ENCODE peak calls at places on chromosomes 7 and 10, in ten cellular contexts. H, E, T, G, Q, S, O, V, M and C are unnamed samples.

GRCh38 chr10:84574101-84574500 is 245.7 kb downstream of the CCSER2 start:
- DNase-seq in O (no peak), S (no peak), Q (no peak), V (no peak), T (peak; percentile 7), E (no peak), G (no peak), H (peak; percentile 18), M (no peak), C (peak; percentile 16)

GRCh38 chr10:132884041-132884440 is 58.3 kb downstream of the CFAP46 start:
- DNase-seq in H (no peak), G (no peak), O (no peak), V (no peak), S (no peak), M (no peak), T (no peak), Q (peak; percentile 1), E (no peak), C (no peak)

GRCh38 chr7:111290982-111291381 is 200.1 kb downstream of the LRRN3 start:
- DNase-seq in O (no peak), T (no peak), M (no peak), G (no peak), H (no peak), S (no peak), V (no peak), Q (no peak), E (no peak), C (no peak)

GRCh38 chr7:103031781-103032180 is 42.8 kb downstream of the FBXL13 start:
- DNase-seq in H (no peak), Q (no peak), T (no peak), E (no peak), S (no peak), V (no peak), M (peak; percentile 38), O (no peak), G (no peak), C (no peak)

GRCh38 chr10:46106410-46107255 is 60.6 kb upstream of the MSMB start:
- DNase-seq in V (peak; percentile 78), G (peak; percentile 92), S (peak; percentile 77), T (peak; percentile 66), E (peak; percentile 55), M (peak; percentile 12), Q (peak; percentile 71), H (peak; percentile 6), O (peak; percentile 73), C (peak; percentile 4)

GRCh38 chr7:151925446-151926335 is 30.6 kb upstream of the GALNTL5 start:
- DNase-seq in G (no peak), T (no peak), S (peak; percentile 8), V (peak; percentile 65), M (no peak), H (peak; percentile 14), E (peak; percentile 34), Q (peak; percentile 63), O (no peak), C (no peak)

GRCh38 chr7:27260211-27260610 is 17.6 kb downstream of the EVX1 start:
- DNase-seq in H (no peak), T (no peak), V (no peak), O (no peak), E (no peak), M (no peak), S (no peak), Q (no peak), G (no peak), C (no peak)

GRCh38 chr10:11874568-11875182 is 51.5 kb downstream of the PROSER2 start:
- DNase-seq in O (no peak), M (peak; percentile 12), H (peak; percentile 11), T (peak; percentile 65), S (peak; percentile 96), G (peak; percentile 90), E (peak; percentile 27), Q (no peak), V (no peak), C (peak; percentile 77)

GRCh38 chr10:47034511-47035051 is 123.4 kb downstream of the PTPN20 start:
- DNase-seq in E (no peak), M (no peak), V (no peak), Q (no peak), H (no peak), G (peak; percentile 19), T (no peak), S (no peak), O (no peak), C (no peak)

GRCh38 chr10:82150123-82150900 is 275.3 kb downstream of the NRG3 start:
- DNase-seq in T (peak; percentile 25), O (no peak), Q (peak; percentile 14), G (peak; percentile 96), H (no peak), V (peak; percentile 56), E (peak; percentile 5), S (peak; percentile 27), M (no peak), C (no peak)

DNA sequence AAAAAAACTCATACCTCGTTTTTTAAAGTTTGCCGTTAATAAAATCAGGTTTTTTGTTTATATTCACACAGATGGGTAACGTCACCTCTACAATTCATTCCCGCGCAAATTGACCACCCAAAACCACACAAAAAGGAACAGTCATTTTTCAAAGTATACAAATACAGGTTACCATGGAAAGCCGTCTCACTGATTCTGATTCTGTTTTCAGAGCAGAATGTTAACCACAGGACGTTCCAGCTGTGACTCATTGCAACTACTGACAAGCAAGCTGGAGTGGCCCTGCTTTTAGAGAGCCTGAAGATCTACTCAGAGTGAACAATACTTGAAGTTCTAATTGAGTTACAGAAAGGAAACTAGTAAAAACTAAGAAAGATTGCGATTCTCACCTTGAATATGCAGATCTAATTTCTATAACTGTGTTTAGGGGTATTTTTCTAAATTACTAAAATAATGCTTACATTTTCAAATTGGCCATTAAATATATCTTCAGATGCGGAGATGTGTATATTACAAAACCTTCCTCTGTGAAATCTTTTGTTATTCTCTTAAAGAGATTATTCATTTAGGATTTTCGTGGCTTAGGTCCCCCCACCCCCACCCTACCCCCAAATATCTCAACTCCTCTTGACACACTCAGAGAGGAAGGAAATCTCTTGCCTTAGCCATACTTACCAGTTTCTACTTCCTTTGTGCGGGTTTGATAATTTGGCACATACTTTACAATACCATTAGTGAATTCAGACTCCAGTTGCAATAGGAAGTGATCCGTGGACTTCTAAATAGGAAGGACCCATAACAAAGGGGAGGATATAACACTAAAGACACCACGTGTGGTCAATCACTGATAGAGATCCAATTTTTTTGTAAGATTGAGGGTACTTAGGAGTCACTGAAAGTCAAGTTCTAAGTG is 106.0 kb downstream of the CUBN start:
- DNase-seq in S (peak; percentile 98), O (peak; percentile 93), V (no peak), M (peak; percentile 99), Q (no peak), G (peak; percentile 61), T (peak; percentile 71), H (peak; percentile 99), E (peak; percentile 68), C (peak; percentile 85)
- H3K27ac ChIP-seq in S (no peak overlapping the region), O (peak overlapping the region; percentile 91), V (peak overlapping the region; percentile 76), M (peak overlapping the region; percentile 71), Q (peak overlapping the region; percentile 42), G (peak overlapping the region; percentile 78), T (no peak overlapping the region), H (peak overlapping the region; percentile 98), E (peak overlapping the region; percentile 54), C (no peak overlapping the region)

GRCh38 chr7:128226132-128226980 is 14.7 kb upstream of the LEP start:
- DNase-seq in S (no peak), Q (no peak), O (no peak), G (no peak), E (no peak), M (no peak), V (no peak), H (no peak), T (no peak), C (no peak)
- TF ChIP-seq CTCF in S (no peak), Q (no peak), O (no peak), G (no peak), E (no peak), M (no peak), V (no peak), H (no peak), T (no peak), C (no peak)

DNA sequence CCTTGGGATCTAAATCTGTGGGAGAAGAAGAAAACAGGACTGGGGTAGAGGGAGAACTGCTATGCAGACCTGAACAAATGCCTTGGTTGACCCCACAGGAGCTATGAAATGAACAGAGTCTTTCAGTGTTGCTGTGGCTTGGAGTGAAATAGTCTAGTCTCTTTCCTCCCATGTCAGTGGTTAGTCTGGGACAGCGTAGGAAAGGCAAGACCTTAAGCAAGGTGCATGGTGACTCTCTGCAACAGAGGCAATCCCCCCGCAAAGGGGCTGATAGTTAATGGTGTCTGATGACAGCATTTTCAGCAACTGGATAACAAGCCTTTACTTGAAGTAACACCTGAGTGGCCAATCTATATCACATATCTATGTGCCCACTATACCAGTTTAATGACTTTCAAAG is 62.3 kb downstream of the ARL4A start:
- DNase-seq in M (no peak), Q (no peak), T (no peak), V (no peak), H (no peak), G (peak; percentile 48), E (no peak), O (no peak), S (no peak), C (no peak)
- H3K27ac ChIP-seq in M (no peak overlapping the region), Q (no peak overlapping the region), T (no peak overlapping the region), V (no peak overlapping the region), H (no peak overlapping the region), G (no peak overlapping the region), E (no peak overlapping the region), O (no peak overlapping the region), S (no peak overlapping the region), C (no peak overlapping the region)

GRCh38 chr10:34016541-34016940 is 682.1 kb upstream of the NRP1 start:
- DNase-seq in S (no peak), G (no peak), O (no peak), H (no peak), T (no peak), Q (no peak), M (no peak), E (no peak), V (no peak), C (no peak)

GRCh38 chr10:34018129-34018528 is 683.7 kb upstream of the NRP1 start:
- DNase-seq in H (peak; percentile 37), S (peak; percentile 12), Q (no peak), O (no peak), V (no peak), T (peak; percentile 25), M (peak; percentile 26), E (no peak), G (no peak), C (no peak)

GRCh38 chr10:34018811-34019210 is 684.3 kb upstream of the NRP1 start:
- DNase-seq in O (no peak), S (no peak), M (no peak), Q (no peak), V (no peak), T (no peak), G (no peak), E (no peak), H (no peak), C (no peak)

GRCh38 chr10:34015700-34016099 is 681.2 kb upstream of the NRP1 start:
- DNase-seq in O (no peak), V (no peak), Q (no peak), H (no peak), G (no peak), T (no peak), S (no peak), M (no peak), E (no peak), C (no peak)

DNA sequence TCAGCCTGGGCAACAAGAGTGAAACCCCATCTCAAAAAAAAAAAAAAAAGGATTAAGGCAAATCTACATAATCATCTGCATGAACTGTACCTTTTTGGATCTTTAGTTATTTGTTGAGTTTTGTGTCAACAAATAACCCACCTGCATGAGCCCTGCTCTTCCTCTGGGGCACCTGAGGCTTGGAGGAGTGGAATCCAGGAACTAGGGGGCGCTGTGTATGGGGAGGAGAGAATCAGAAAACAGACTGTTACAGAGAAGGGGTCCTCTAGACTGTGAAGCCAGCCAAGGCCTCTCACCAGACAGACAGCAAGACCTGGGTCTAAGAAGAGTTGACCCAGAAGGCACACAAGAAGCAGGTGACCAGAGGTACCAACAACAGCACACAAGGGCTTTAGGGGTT is 682.8 kb upstream of the NRP1 start:
- DNase-seq in S (no peak), T (no peak), V (no peak), G (peak; percentile 82), H (no peak), M (no peak), O (no peak), E (no peak), Q (no peak), C (no peak)
- TF ChIP-seq CTCF in S (no peak), T (no peak), V (no peak), G (peak; percentile 81), H (peak; percentile 24), M (no peak), O (no peak), E (no peak), Q (no peak), C (no peak)